ENCODE peak calls at places on chromosomes 2 and 18, in four cellular contexts. F is neuronal stem cell, H is H9, E is IMR-90. N is an unnamed sample. For H3K27me3, the result is how much of the 10 kb centered on the place peaks cover.

GRCh38 chr2:126761981-126762878 is 106.3 kb downstream of the GYPC start:
- DNase-seq in F (no peak), H (no peak), E (no peak), N (no peak)

GRCh38 chr2:105454801-105455485 is 56.1 kb upstream of the FHL2 start:
- DNase-seq in F (no peak), H (peak), E (peak), N (peak)

GRCh38 chr2:8389373-8390108 is 292.3 kb upstream of the ID2 start:
- DNase-seq in F (no peak), H (no peak), E (peak), N (no peak)

GRCh38 chr2:38375711-38376345 is 1.2 kb downstream of the ATL2 start:
- DNase-seq in F (no peak), H (no peak), E (peak), N (no peak)

GRCh38 chr2:3620834-3621233 is 25.9 kb downstream of the COLEC11 start:
- DNase-seq in F (no peak), H (no peak), E (peak), N (no peak)

GRCh38 chr2:161033059-161033660 is 127.1 kb upstream of the TANK start:
- DNase-seq in F (no peak), H (no peak), E (peak), N (no peak)

GRCh38 chr2:96963316-96963715 is 23.1 kb downstream of the FAM178B start:
- DNase-seq in F (no peak), H (no peak), E (no peak), N (no peak)

GRCh38 chr2:181456660-181457120 is 496 bp upstream of the ITGA4 start:
- DNase-seq in F (peak), H (peak), E (peak), N (peak)

GRCh38 chr2:183868707-183869106 is 729.6 kb upstream of the ZNF804A start:
- DNase-seq in F (no peak), H (no peak), E (no peak), N (no peak)

GRCh38 chr2:237403024-237403882 is 10.7 kb downstream of the COL6A3 start:
- DNase-seq in F (no peak), H (no peak), E (peak), N (peak)

GRCh38 chr2:158967731-158968395 is 577 bp upstream of the TANC1 start:
- DNase-seq in F (peak), H (peak), E (peak), N (peak)

GRCh38 chr2:62785810-62786593 is 80.5 kb downstream of the EHBP1 start:
- DNase-seq in F (no peak), H (no peak), E (peak), N (peak)

GRCh38 chr2:95670686-95671085 is 78.9 kb downstream of the TRIM43 start:
- DNase-seq in F (no peak), H (no peak), E (no peak), N (no peak)

GRCh38 chr18:39994521-39994920 is 1960.5 kb upstream of the PIK3C3 start:
- DNase-seq in F (no peak), H (no peak), E (no peak), N (peak)

GRCh38 chr2:30218814-30219213 is 12.5 kb upstream of the LBH start:
- DNase-seq in F (no peak), H (no peak), E (no peak), N (peak)

GRCh38 chr18:9595197-9595596 is 19.2 kb downstream of the PPP4R1 start:
- DNase-seq in F (no peak), H (no peak), E (peak), N (no peak)

GRCh38 chr2:120940319-120940696 is 204.6 kb downstream of the GLI2 start:
- DNase-seq in F (no peak), H (no peak), E (no peak), N (no peak)

GRCh38 chr18:2656237-2657042 is 914 bp downstream of the SMCHD1 start:
- DNase-seq in F (no peak), H (peak), E (peak), N (peak)

GRCh38 chr2:3739313-3739712 is 35.9 kb downstream of the DCDC2C start:
- DNase-seq in F (no peak), H (no peak), E (no peak), N (no peak)

GRCh38 chr18:35345460-35345921 is 1.3 kb upstream of the ZNF24 start:
- DNase-seq in F (no peak), H (no peak), E (no peak), N (peak)

GRCh38 chr18:32576296-32576916 is 105.7 kb upstream of the GAREM1 start:
- DNase-seq in F (peak), H (peak), E (peak), N (peak)

GRCh38 chr2:38076710-38077430 is 919 bp upstream of the CYP1B1 start:
- DNase-seq in F (peak), H (peak), E (peak), N (peak)

GRCh38 chr2:177031435-177032222 is 181.0 kb upstream of the HNRNPA3 start:
- DNase-seq in F (no peak), H (no peak), E (no peak), N (no peak)

GRCh38 chr18:48079885-48080284 is 149.4 kb upstream of the SMAD2 start:
- DNase-seq in F (no peak), H (no peak), E (no peak), N (no peak)
- H2BK15ac ChIP-seq in F (no peak), H (no peak), E (no peak), N (no peak)

GRCh38 chr2:238848566-238848940 is 668 bp downstream of the TWIST2 start:
- DNase-seq in F (no peak), H (no peak), E (no peak), N (no peak)

GRCh38 chr2:238847841-238848565 is at the start of gene TWIST2:
- DNase-seq in F (peak), H (peak), E (peak), N (peak)

GRCh38 chr2:238847432-238847801 is 468 bp upstream of the TWIST2 start:
- DNase-seq in F (no peak), H (no peak), E (no peak), N (peak)

GRCh38 chr2:238845583-238846480 is 2.1 kb upstream of the TWIST2 start:
- DNase-seq in F (no peak), H (no peak), E (no peak), N (peak)

DNA sequence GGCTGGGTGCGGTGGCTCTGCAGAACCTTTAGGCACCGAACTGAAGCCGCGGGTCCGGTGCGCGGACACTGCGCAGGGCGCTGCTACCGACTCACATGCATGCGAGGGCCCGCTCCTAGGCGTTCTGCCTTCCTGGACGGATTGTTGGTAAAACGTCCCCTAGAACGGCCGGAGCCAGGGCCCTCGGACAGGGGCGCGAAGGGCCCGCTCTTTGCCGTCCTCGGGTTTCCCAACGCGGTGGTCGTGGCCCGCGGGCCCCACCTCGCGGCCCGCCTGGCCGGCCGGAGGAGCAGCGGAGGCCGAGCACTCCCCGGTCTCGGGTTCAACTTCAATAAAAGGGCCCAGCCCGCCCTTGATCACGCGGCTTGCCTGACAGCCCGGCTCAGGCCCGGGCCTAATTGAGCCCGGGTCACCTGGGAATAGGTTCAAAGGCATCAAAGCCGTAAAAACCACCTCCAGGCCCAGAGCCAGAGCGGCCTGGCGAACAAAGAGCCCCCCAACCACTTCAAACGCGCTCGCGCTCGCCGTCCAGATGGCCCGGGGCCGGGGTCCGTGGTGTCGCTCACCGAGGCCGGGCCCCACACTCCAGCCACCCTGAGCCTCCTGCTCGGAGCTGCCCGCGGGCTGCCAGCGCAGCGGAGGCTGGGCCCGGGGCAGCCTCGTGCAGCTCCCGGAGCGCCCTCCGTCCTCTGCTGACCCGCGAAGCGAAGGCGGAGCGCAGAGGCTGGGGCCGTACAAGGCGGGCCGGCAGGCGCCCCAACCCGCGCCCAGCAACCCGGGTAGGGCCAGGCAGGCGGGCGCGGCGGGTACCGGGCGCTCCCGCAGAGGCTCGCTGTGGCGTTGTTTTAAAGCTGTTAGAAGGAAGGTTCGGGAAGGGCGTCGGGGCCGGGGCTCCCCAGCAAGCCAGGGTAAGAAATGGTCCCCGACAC is 1.1 kb upstream of the TWIST2 start:
- DNase-seq in F (no peak), H (peak), E (no peak), N (peak)
- H3K27me3 ChIP-seq in F (half or more), H (half or more), E (under half), N (half or more)

GRCh38 chr2:69305166-69305565 is 81.9 kb downstream of the GFPT1 start:
- DNase-seq in F (no peak), H (no peak), E (no peak), N (no peak)

GRCh38 chr2:69306612-69306896 is 80.5 kb downstream of the GFPT1 start:
- DNase-seq in F (no peak), H (no peak), E (no peak), N (no peak)

GRCh38 chr2:69306897-69307695 is 79.9 kb downstream of the GFPT1 start:
- DNase-seq in F (peak), H (peak), E (peak), N (peak)

GRCh38 chr2:69304685-69305084 is 82.3 kb downstream of the GFPT1 start:
- DNase-seq in F (no peak), H (no peak), E (no peak), N (no peak)

DNA sequence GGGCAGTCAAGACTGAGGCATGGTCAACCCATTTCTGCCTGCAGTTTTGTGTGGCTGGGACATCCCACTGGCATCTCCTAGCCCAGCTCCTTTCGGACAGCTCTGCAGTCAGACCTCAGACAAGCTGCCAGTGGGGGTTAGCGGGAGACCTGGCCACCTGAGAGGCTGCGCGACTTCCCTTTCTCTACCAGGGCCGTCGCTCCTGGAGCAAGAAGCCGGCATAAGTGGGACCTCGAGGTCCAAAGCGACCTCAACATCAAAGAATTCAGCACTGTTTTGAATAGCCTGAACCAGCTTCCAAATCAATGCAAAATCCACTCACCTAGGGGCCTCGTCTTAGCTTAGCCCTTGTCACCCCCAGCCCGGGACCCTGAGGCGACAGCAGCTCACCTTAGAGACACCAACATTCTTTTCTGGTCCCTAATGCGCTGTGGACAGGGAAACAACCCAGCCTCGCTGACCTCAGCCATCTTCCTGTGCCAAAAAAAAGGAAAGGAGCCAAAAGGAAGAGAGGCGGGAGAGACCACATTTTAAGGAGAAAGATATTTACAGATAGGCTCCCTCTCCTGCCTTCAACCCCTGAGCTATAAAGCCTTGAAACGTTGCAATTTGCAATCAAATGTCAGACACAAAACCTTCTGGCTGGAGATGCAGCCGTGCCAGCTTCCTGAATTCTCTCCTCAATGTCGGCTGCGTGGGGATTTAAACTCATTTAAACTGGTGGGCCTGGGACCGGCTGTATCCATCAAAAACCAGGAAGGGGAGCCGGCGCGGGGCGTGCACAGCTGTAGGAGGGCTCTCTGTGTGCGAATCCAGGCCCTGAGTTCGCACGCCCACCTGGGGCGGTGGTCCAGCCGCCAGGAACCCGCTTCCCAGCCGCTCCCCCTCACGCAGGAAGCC is 81.1 kb downstream of the GFPT1 start:
- DNase-seq in F (no peak), H (peak), E (no peak), N (peak)
- H3K9ac ChIP-seq in F (no peak), H (no peak), E (peak), N (peak)

GRCh38 chr2:84856785-84857184 is 24.1 kb downstream of the TRABD2A start:
- DNase-seq in F (no peak), H (no peak), E (no peak), N (no peak)

GRCh38 chr2:84851876-84852275 is 29.0 kb downstream of the TRABD2A start:
- DNase-seq in F (no peak), H (no peak), E (no peak), N (no peak)

GRCh38 chr2:84855730-84856129 is 25.2 kb downstream of the TRABD2A start:
- DNase-seq in F (no peak), H (peak), E (no peak), N (no peak)

GRCh38 chr2:84857566-84857965 is 23.3 kb downstream of the TRABD2A start:
- DNase-seq in F (no peak), H (no peak), E (no peak), N (no peak)

DNA sequence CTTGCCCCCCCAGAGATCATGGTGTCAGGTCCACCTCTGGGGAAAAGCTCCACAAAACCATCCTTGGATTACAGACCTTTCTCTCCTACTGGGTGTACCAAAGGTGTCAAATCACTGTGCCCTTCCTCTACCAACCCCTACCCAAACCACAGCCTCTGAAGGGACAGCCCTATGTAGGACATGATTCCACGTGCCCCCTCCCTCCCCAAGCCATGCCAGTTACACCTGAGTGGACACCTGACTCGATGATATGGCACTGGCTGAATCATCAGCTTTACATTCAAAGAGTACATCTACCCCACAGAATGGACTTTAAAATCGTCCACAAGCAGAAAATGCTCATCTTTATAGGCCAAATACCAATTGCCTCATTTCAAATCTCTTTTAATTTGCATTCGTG is 26.0 kb downstream of the TRABD2A start:
- DNase-seq in F (no peak), H (no peak), E (no peak), N (no peak)
- H2BK15ac ChIP-seq in F (no peak), H (no peak), E (no peak), N (no peak)

N was measured in mesendoderm.